ENCODE peak calls at places on chromosomes 4 and X, in eight cellular contexts. One of them, this sample, is unnamed.

GRCh38 chr4:48898733-48899431 is 7.7 kb downstream of the OCIAD2 start:
- DNase-seq in sigmoid colon: no peak
- DNase-seq in spleen: no peak
- DNase-seq in HCT116: no peak
- DNase-seq in heart left ventricle: no peak
- DNase-seq in adrenal gland: no peak
- DNase-seq in stomach: no peak
- DNase-seq in lower leg skin: no peak
- DNase-seq in this sample: no peak

GRCh38 chr4:124839786-124840390 is 127.4 kb upstream of the ANKRD50 start:
- DNase-seq in HCT116: peak
- DNase-seq in spleen: no peak
- DNase-seq in heart left ventricle: no peak
- DNase-seq in sigmoid colon: no peak
- DNase-seq in stomach: no peak
- DNase-seq in adrenal gland: no peak
- DNase-seq in lower leg skin: no peak
- DNase-seq in this sample: no peak

GRCh38 chr4:107640157-107640556 is 79.9 kb downstream of the PAPSS1 start:
- DNase-seq in adrenal gland: no peak
- DNase-seq in lower leg skin: no peak
- DNase-seq in stomach: no peak
- DNase-seq in sigmoid colon: no peak
- DNase-seq in HCT116: no peak
- DNase-seq in heart left ventricle: no peak
- DNase-seq in spleen: no peak
- DNase-seq in this sample: no peak

GRCh38 chr4:15601862-15602261 is 53.3 kb downstream of the FBXL5 start:
- DNase-seq in spleen: no peak
- DNase-seq in sigmoid colon: no peak
- DNase-seq in adrenal gland: no peak
- DNase-seq in HCT116: no peak
- DNase-seq in lower leg skin: no peak
- DNase-seq in heart left ventricle: no peak
- DNase-seq in stomach: no peak
- DNase-seq in this sample: no peak

GRCh38 chr4:185370291-185370690 is 25.4 kb downstream of the LRP2BP start:
- DNase-seq in lower leg skin: no peak
- DNase-seq in HCT116: no peak
- DNase-seq in heart left ventricle: no peak
- DNase-seq in spleen: no peak
- DNase-seq in sigmoid colon: no peak
- DNase-seq in adrenal gland: no peak
- DNase-seq in stomach: no peak
- DNase-seq in this sample: no peak

GRCh38 chr4:13706716-13707115 is 79.2 kb upstream of the BOD1L1 start:
- DNase-seq in adrenal gland: no peak
- DNase-seq in HCT116: no peak
- DNase-seq in heart left ventricle: no peak
- DNase-seq in stomach: no peak
- DNase-seq in sigmoid colon: no peak
- DNase-seq in lower leg skin: no peak
- DNase-seq in spleen: no peak
- DNase-seq in this sample: no peak

GRCh38 chrX:39308126-39308525 is 506.9 kb downstream of the MID1IP1 start:
- DNase-seq in HCT116: no peak
- DNase-seq in sigmoid colon: no peak
- DNase-seq in lower leg skin: no peak
- DNase-seq in heart left ventricle: no peak
- DNase-seq in stomach: no peak
- DNase-seq in adrenal gland: no peak
- DNase-seq in spleen: no peak
- DNase-seq in this sample: no peak

GRCh38 chrX:50609796-50610195 is 139.2 kb upstream of the DGKK start:
- DNase-seq in sigmoid colon: no peak
- DNase-seq in stomach: no peak
- DNase-seq in HCT116: no peak
- DNase-seq in lower leg skin: no peak
- DNase-seq in heart left ventricle: no peak
- DNase-seq in adrenal gland: no peak
- DNase-seq in spleen: no peak
- DNase-seq in this sample: no peak

GRCh38 chrX:586351-586750 is 44.2 kb upstream of the SHOX start:
- DNase-seq in adrenal gland: no peak
- DNase-seq in heart left ventricle: no peak
- DNase-seq in sigmoid colon: no peak
- DNase-seq in spleen: no peak
- DNase-seq in lower leg skin: no peak
- DNase-seq in stomach: no peak
- DNase-seq in HCT116: no peak
- DNase-seq in this sample: no peak

GRCh38 chrX:17740137-17741122 is 3.1 kb downstream of the SCML1 start:
- DNase-seq in HCT116: no peak
- DNase-seq in lower leg skin: no peak
- DNase-seq in sigmoid colon: no peak
- DNase-seq in spleen: no peak
- DNase-seq in stomach: no peak
- DNase-seq in adrenal gland: peak
- DNase-seq in heart left ventricle: no peak
- DNase-seq in this sample: no peak

GRCh38 chr4:107699466-107700206 is 20.4 kb downstream of the PAPSS1 start:
- DNase-seq in adrenal gland: no peak
- DNase-seq in heart left ventricle: no peak
- DNase-seq in lower leg skin: no peak
- DNase-seq in spleen: no peak
- DNase-seq in sigmoid colon: no peak
- DNase-seq in HCT116: no peak
- DNase-seq in stomach: no peak
- DNase-seq in this sample: no peak

GRCh38 chrX:112738347-112739033 is 58.8 kb upstream of the LHFPL1 start:
- DNase-seq in spleen: no peak
- DNase-seq in adrenal gland: no peak
- DNase-seq in lower leg skin: no peak
- DNase-seq in heart left ventricle: no peak
- DNase-seq in HCT116: no peak
- DNase-seq in stomach: no peak
- DNase-seq in sigmoid colon: no peak
- DNase-seq in this sample: no peak

GRCh38 chrX:100673397-100673953 is 29.5 kb downstream of the SRPX2 start:
- DNase-seq in adrenal gland: no peak
- DNase-seq in HCT116: no peak
- DNase-seq in heart left ventricle: no peak
- DNase-seq in spleen: no peak
- DNase-seq in lower leg skin: no peak
- DNase-seq in sigmoid colon: no peak
- DNase-seq in stomach: no peak
- DNase-seq in this sample: no peak

GRCh38 chr4:110107868-110108267 is 90.5 kb downstream of the ELOVL6 start:
- DNase-seq in lower leg skin: no peak
- DNase-seq in adrenal gland: no peak
- DNase-seq in spleen: no peak
- DNase-seq in heart left ventricle: no peak
- DNase-seq in HCT116: no peak
- DNase-seq in stomach: no peak
- DNase-seq in sigmoid colon: no peak
- DNase-seq in this sample: no peak

GRCh38 chr4:72314869-72315268 is 254.2 kb downstream of the ADAMTS3 start:
- DNase-seq in stomach: no peak
- DNase-seq in HCT116: no peak
- DNase-seq in heart left ventricle: no peak
- DNase-seq in sigmoid colon: no peak
- DNase-seq in adrenal gland: peak
- DNase-seq in lower leg skin: no peak
- DNase-seq in spleen: no peak
- DNase-seq in this sample: no peak

GRCh38 chrX:84186603-84187358 is 1.2 kb downstream of the RPS6KA6 start:
- DNase-seq in sigmoid colon: no peak
- DNase-seq in adrenal gland: no peak
- DNase-seq in stomach: no peak
- DNase-seq in heart left ventricle: no peak
- DNase-seq in lower leg skin: no peak
- DNase-seq in spleen: no peak
- DNase-seq in HCT116: no peak
- DNase-seq in this sample: no peak

DNA sequence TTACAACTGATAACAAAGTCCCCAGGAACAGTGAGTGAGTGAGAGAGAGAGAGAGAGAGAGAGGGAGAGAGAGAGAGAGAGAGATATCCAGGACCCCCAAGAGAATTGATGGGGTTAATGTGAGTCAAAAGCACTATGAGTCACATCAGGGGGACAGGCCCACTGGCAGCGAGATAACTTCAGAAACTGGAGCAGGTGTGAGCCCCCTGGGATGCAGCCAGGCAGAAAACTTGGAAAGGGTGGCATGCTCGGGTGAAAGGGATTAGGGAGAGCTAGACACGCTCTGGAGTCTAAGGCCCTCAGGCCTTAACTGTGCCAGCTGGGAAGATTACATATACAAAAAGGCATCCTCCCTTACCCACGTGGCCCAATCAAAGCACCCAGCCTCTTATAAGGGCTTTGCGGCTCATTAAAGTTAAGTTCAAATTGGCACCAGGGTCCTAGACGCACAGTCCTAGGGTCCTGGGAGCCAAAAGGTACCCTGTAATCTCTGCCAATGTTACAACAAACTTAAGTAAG is 843 bp downstream of the ACOT9 start:
- DNase-seq in heart left ventricle: peak
- DNase-seq in HCT116: no peak
- DNase-seq in adrenal gland: peak
- DNase-seq in sigmoid colon: peak
- DNase-seq in stomach: peak
- DNase-seq in spleen: no peak
- DNase-seq in lower leg skin: no peak
- DNase-seq in this sample: no peak
- TF ChIP-seq POLR2A in heart left ventricle: peak
- TF ChIP-seq POLR2A in HCT116: no peak
- TF ChIP-seq POLR2A in adrenal gland: no peak
- TF ChIP-seq POLR2A in sigmoid colon: peak
- TF ChIP-seq POLR2A in stomach: no peak
- TF ChIP-seq POLR2A in spleen: no peak
- TF ChIP-seq POLR2A in lower leg skin: no peak
- TF ChIP-seq POLR2A in this sample: no peak

DNA sequence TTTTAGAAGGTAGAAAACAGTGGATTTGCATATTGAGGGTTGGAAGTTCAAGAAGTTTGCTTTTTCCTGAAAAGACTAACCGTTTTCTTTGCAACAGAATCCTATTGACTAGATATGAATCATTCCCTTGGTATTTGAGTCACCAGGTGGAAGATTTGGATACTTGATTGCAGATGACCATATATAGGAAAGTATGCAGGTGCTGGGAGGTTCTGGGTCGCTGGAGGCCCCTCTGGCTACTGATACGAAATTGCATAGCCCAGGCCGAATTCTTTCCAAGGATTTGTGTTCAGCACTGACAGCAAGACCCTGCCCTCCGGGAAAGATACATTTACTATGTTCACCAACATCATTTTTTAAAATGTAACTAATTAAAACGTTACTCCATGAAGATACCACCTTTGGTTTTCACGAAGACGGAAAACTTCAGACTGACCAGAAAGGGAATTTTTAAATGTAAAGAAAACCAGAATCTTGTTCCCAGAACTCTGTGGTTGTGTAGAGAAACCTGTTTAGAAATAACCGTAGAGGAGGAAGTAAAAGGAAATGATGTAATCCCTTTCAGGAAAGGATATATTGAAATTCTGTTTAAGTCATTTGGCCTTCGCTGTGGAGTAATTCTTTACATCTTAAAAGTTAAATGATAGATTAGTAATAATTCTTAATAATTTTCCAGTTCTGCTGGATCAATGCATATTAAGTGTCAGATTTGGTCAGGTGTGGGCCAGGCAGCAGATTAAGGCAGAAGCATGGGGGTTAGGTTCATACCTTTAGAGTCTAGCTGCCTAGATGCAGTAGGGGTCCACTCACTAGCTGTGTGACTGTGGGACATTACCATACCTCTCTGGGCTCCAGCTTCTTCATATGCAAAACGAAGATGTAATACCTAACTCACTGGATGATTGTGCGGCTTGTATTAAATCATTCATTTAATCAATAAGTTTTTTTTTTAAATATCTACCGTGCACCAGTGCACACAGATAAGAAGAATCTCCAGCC is 1.1 kb downstream of the ANXA3 start:
- DNase-seq in HCT116: peak
- DNase-seq in sigmoid colon: no peak
- DNase-seq in lower leg skin: no peak
- DNase-seq in adrenal gland: no peak
- DNase-seq in spleen: no peak
- DNase-seq in stomach: no peak
- DNase-seq in heart left ventricle: no peak
- DNase-seq in this sample: peak
- TF ChIP-seq POLR2A in HCT116: no peak
- TF ChIP-seq POLR2A in sigmoid colon: no peak
- TF ChIP-seq POLR2A in lower leg skin: no peak
- TF ChIP-seq POLR2A in adrenal gland: no peak
- TF ChIP-seq POLR2A in spleen: no peak
- TF ChIP-seq POLR2A in stomach: no peak
- TF ChIP-seq POLR2A in heart left ventricle: no peak
- TF ChIP-seq POLR2A in this sample: no peak

GRCh38 chrX:130091976-130092522 is 18.2 kb downstream of the ELF4 start:
- DNase-seq in lower leg skin: peak
- DNase-seq in spleen: peak
- DNase-seq in sigmoid colon: no peak
- DNase-seq in adrenal gland: no peak
- DNase-seq in heart left ventricle: no peak
- DNase-seq in stomach: peak
- DNase-seq in HCT116: no peak
- DNase-seq in this sample: no peak
- TF ChIP-seq POLR2A in lower leg skin: no peak
- TF ChIP-seq POLR2A in spleen: no peak
- TF ChIP-seq POLR2A in sigmoid colon: no peak
- TF ChIP-seq POLR2A in adrenal gland: no peak
- TF ChIP-seq POLR2A in heart left ventricle: no peak
- TF ChIP-seq POLR2A in stomach: no peak
- TF ChIP-seq POLR2A in HCT116: no peak
- TF ChIP-seq POLR2A in this sample: no peak

DNA sequence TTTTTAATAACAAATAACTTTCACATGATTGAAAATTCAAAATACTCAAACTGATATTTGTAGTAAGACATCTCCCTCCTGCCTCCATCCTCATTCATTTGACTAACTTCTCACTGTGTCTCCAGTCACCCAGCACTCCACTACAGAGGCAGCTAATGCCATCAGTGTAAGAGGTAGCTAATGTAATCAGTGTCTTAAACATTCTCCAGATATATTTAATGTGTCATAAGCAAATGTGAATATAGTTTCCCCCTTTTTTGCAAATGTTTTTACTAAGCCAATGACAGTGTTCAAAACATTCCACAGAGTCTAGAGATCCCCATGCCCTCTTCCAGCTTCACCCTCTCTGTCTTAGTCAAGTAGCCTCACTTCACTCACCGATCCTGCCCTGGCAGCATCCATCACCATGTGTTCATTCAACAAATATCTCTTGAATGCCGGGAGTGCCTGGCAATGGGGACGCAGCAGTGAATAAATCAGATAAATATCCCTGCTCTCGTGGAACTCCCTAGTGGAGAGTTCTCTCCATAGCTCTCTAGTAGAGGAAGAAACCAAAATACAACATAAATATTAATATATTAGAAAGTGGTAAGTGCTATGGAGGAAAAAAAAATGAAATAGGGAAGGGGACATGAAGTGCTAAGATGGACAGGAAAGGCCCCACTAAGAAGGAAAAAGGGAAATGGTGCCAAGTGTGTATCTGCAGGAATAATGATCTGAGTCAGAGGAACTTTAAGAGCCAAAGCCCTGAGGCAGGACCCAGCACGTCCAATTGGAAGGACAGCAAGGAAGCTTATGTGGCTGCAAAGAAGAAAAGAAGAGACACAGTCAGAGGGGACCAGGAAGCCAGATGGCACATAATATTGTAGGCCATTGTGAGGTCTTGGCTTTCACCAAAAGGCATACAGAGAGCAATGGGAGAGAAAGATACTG is 18.7 kb downstream of the SCFD2 start:
- DNase-seq in sigmoid colon: no peak
- DNase-seq in stomach: no peak
- DNase-seq in spleen: no peak
- DNase-seq in HCT116: no peak
- DNase-seq in heart left ventricle: no peak
- DNase-seq in lower leg skin: no peak
- DNase-seq in adrenal gland: no peak
- DNase-seq in this sample: peak
- TF ChIP-seq POLR2A in sigmoid colon: no peak
- TF ChIP-seq POLR2A in stomach: no peak
- TF ChIP-seq POLR2A in spleen: no peak
- TF ChIP-seq POLR2A in HCT116: no peak
- TF ChIP-seq POLR2A in heart left ventricle: no peak
- TF ChIP-seq POLR2A in lower leg skin: no peak
- TF ChIP-seq POLR2A in adrenal gland: no peak
- TF ChIP-seq POLR2A in this sample: no peak

This sample was measured in H54.